ENCODE peak calls at places on chromosome 16, in eight cellular contexts. R is AG09309, J is cardiac fibroblast, A is neural progenitor cell, X is lower leg skin, H is RWPE1, B is astrocyte of the spinal cord, Q is left ventricle myocardium inferior. O is an unnamed sample.

GRCh38 chr16:2686912-2687507 is 4.7 kb downstream of the KCTD5 start:
- DNase-seq in Q (no peak), R (no peak), J (no peak), B (no peak), H (no peak), X (no peak), A (no peak), O (peak)

GRCh38 chr16:88365244-88365865 is 17.4 kb upstream of the ZNF469 start:
- DNase-seq in A (no peak), J (no peak), B (no peak), H (no peak), Q (peak), R (no peak), X (no peak), O (no peak)

GRCh38 chr16:85927938-85928337 is 29.0 kb downstream of the IRF8 start:
- DNase-seq in R (no peak), X (no peak), H (no peak), B (no peak), A (no peak), J (no peak), Q (no peak), O (no peak)

GRCh38 chr16:87552772-87553171 is 49.5 kb upstream of the JPH3 start:
- DNase-seq in J (no peak), Q (no peak), B (no peak), A (no peak), X (no peak), R (no peak), H (peak), O (no peak)

GRCh38 chr16:72787519-72788268 is 260.2 kb downstream of the ZFHX3 start:
- DNase-seq in A (peak), J (peak), B (peak), H (peak), X (peak), R (peak), Q (peak), O (peak)

GRCh38 chr16:20673882-20674683 is 23.4 kb downstream of the ACSM1 start:
- DNase-seq in Q (no peak), H (no peak), J (no peak), X (no peak), R (no peak), B (no peak), A (no peak), O (no peak)

GRCh38 chr16:85615014-85615851 is 2.1 kb downstream of the GSE1 start:
- DNase-seq in H (peak), J (no peak), X (peak), B (no peak), Q (peak), A (peak), R (no peak), O (no peak)

GRCh38 chr16:56493815-56494214 is 26.0 kb downstream of the BBS2 start:
- DNase-seq in R (no peak), H (no peak), B (no peak), X (no peak), A (no peak), Q (no peak), J (no peak), O (no peak)

GRCh38 chr16:74279805-74280204 is 16.8 kb upstream of the PSMD7 start:
- DNase-seq in B (no peak), X (no peak), J (no peak), Q (no peak), A (no peak), R (no peak), H (no peak), O (no peak)

GRCh38 chr16:11164482-11165270 is 91.3 kb downstream of the SOCS1 start:
- DNase-seq in B (no peak), X (no peak), Q (no peak), J (no peak), A (peak), H (no peak), R (no peak), O (no peak)

GRCh38 chr16:86578056-86578455 is 293 bp upstream of the FOXL1 start:
- DNase-seq in H (no peak), R (no peak), A (no peak), Q (no peak), X (no peak), B (peak), J (no peak), O (no peak)

GRCh38 chr16:53817812-53818211 is 113.9 kb downstream of the FTO start:
- DNase-seq in A (no peak), Q (no peak), R (no peak), J (peak), B (peak), H (no peak), X (no peak), O (no peak)

GRCh38 chr16:79415983-79416641 is 184.4 kb downstream of the MAF start:
- DNase-seq in J (no peak), Q (no peak), H (no peak), A (no peak), R (no peak), X (no peak), B (no peak), O (no peak)

GRCh38 chr16:83652898-83653297 is 154.9 kb upstream of the HSBP1 start:
- DNase-seq in H (no peak), Q (no peak), J (peak), R (no peak), X (no peak), A (no peak), B (no peak), O (no peak)

DNA sequence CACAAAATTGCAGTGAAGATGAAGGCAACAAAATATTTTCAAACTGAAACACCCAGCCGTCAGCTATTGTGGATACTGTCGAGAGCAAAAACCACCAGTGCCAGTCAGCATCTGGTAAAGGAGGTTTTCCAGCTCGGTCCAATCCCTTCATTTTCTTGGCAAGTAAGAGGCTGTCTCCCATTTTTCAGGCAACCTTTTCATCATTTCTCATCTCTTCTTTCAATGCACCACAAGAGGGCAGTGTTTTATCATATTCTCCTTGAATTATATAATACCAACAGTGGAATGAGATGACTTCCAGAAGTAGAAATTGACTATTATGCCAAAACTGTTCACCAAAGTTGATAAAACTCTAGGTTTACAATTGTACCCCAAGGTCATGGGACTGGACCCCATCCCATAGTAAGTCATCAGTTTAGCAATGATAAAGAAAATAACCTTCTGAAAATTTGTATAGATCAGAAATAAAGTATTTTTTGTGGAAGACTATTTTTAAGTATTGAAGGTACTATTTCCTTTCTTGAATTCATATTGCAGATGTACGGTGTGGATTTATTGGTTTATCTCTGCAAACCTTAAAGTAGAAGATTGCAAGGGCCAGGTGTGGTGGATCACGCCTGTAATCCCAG is 16.8 kb downstream of the NQO1 start:
- DNase-seq in H (peak), J (peak), B (peak), X (peak), Q (no peak), R (no peak), A (peak), O (peak)
- TF ChIP-seq CTCF in H (peak), J (peak), B (peak), X (no peak), Q (peak), R (peak), A (peak), O (peak)

GRCh38 chr16:897200-897543 is 73.6 kb downstream of the LMF1 start:
- DNase-seq in X (no peak), R (no peak), J (no peak), A (no peak), Q (no peak), H (no peak), B (no peak), O (no peak)
- TF ChIP-seq CTCF in X (no peak), R (no peak), J (no peak), A (peak), Q (no peak), H (no peak), B (no peak), O (no peak)

GRCh38 chr16:50625374-50625773 is 55.7 kb downstream of the SNX20 start:
- DNase-seq in Q (no peak), B (no peak), J (no peak), A (no peak), R (no peak), X (no peak), H (no peak), O (no peak)

GRCh38 chr16:50628156-50628802 is 52.8 kb downstream of the SNX20 start:
- DNase-seq in A (no peak), X (no peak), B (no peak), R (no peak), Q (no peak), J (no peak), H (no peak), O (no peak)

GRCh38 chr16:50626868-50627267 is 54.2 kb downstream of the SNX20 start:
- DNase-seq in Q (no peak), H (no peak), X (no peak), R (no peak), J (no peak), B (no peak), A (no peak), O (no peak)

GRCh38 chr16:50629334-50629733 is 51.8 kb downstream of the SNX20 start:
- DNase-seq in H (no peak), J (no peak), B (no peak), X (no peak), R (no peak), Q (no peak), A (no peak), O (no peak)

GRCh38 chr16:50627419-50627818 is 53.7 kb downstream of the SNX20 start:
- DNase-seq in Q (peak), H (no peak), R (no peak), J (peak), X (no peak), B (no peak), A (peak), O (peak)
- TF ChIP-seq CTCF in Q (peak), H (no peak), R (peak), J (peak), X (no peak), B (peak), A (peak), O (peak)

DNA sequence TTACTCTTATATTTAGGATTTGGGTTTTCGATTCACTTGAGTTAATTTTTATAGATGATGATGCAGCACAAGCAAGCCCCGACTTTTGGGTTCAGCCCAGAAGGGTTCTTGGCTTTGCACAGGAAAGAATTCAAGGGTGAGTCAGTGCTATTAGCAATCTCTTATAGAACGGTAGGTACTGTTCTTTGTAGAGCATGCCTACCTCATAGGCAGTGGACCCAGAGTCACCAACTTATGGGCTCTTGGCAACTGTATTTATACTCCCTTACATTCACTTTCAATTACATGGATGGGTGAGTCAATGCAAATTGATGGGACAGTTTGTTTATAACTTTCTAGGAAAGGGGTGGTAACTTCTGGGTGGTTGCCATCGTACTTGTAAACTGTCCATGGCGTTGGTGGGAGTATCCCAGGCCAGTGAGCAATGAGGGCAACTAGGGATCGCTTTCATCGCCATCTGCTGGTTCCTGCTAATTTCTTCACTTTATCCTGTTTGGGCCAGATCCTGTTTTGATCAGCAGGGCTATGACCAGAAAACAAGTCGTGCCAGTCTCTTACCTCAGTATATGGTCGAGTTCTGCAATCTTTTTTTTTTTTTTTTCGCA is 362.6 kb downstream of the CNTNAP4 start:
- DNase-seq in Q (no peak), B (peak), R (no peak), A (peak), X (no peak), H (peak), J (peak), O (no peak)
- TF ChIP-seq CTCF in Q (no peak), B (peak), R (no peak), A (peak), X (no peak), H (no peak), J (no peak), O (no peak)

DNA sequence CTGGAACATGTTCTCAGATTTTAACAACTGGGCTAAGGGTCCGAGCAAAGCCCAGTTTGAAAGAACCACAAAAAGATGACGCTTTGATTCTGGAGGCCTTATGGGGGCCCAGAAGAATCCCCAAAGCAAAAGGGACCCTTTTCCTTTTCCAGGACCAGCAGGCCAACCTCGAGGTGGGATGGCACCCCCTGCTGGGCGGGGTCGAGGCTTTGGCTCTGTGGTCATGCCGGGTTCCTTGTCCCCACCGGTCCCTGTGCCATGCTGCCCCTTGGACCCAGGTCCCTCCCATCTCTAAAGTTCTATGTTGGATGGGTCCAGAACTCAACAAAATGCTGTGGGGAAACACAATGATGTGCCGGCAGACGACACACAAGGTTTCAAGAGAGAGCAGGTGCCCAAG is 30.9 kb downstream of the TMEM204 start:
- DNase-seq in X (no peak), J (no peak), A (no peak), R (no peak), Q (no peak), H (no peak), B (no peak), O (no peak)
- TF ChIP-seq CTCF in X (no peak), J (peak), A (no peak), R (peak), Q (peak), H (no peak), B (peak), O (peak)

GRCh38 chr16:29649560-29650494 is 13.2 kb upstream of the SPN start:
- DNase-seq in H (no peak), A (no peak), R (no peak), Q (no peak), J (no peak), X (no peak), B (no peak), O (no peak)

GRCh38 chr16:29644973-29645698 is 17.9 kb upstream of the SPN start:
- DNase-seq in X (no peak), R (no peak), Q (no peak), A (no peak), J (no peak), B (no peak), H (no peak), O (peak)

GRCh38 chr16:29644338-29644857 is 18.6 kb upstream of the SPN start:
- DNase-seq in Q (no peak), A (no peak), H (no peak), R (no peak), J (no peak), X (no peak), B (no peak), O (peak)

GRCh38 chr16:29645699-29646187 is 17.3 kb upstream of the SPN start:
- DNase-seq in B (peak), A (no peak), J (peak), R (no peak), Q (no peak), X (no peak), H (no peak), O (peak)

DNA sequence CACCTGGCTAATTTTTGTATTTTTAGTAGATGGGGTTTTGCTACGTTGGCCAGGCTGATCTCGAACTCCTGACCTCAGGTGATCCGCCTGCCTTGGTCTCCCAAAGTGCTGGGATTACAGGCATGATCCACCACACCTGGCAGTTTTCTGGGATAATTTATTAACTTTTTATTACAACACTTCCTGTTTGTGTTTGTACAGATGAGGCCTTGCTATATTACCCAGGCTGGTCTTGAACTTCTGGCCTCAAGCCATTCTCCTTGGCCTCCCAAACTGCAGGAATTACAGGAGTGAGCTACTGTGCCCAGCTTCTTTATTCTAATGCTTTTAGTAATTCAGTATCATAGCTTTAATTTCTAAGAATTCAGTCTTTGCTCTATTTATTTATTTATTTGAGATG is 16.1 kb upstream of the SPN start:
- DNase-seq in X (no peak), A (no peak), B (no peak), R (no peak), J (no peak), Q (no peak), H (no peak), O (no peak)
- TF ChIP-seq CTCF in X (no peak), A (no peak), B (no peak), R (no peak), J (no peak), Q (no peak), H (no peak), O (no peak)

DNA sequence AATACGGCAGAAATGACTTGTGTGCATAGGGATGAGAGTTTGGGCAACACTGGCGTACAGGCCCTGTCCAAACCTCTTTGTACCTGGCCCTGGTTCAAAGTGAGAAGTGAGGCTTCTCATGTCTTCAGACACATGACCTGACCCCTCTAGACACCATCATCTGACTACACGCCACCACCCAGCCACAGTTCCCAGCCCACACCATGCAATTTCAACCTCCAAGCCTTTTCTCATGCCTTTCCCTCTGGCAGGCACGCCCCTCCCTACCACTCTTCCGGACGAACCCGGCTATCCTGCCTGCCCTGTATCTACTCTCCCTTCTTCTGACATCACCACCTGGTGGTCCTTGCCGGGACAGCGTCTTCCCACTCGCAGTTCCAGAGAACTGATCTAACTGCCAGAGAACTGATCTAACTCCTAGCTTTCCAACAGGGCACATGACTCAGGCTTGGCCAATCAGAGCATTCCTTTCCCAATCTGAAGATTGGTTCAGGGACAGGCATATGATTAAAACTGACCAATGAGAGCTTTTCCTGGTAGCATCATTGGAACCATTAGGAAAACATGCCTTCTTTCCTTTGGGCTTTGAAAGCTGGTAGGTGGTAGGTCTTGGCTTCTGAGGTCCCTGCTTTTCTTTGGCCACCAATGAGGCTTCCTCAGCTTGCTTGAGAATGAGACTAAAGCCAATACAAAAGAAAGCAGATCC is 27.0 kb upstream of the IL21R start:
- DNase-seq in B (peak), R (no peak), A (peak), X (peak), Q (peak), J (peak), H (peak), O (peak)
- TF ChIP-seq CTCF in B (peak), R (peak), A (peak), X (no peak), Q (peak), J (peak), H (no peak), O (peak)

DNA sequence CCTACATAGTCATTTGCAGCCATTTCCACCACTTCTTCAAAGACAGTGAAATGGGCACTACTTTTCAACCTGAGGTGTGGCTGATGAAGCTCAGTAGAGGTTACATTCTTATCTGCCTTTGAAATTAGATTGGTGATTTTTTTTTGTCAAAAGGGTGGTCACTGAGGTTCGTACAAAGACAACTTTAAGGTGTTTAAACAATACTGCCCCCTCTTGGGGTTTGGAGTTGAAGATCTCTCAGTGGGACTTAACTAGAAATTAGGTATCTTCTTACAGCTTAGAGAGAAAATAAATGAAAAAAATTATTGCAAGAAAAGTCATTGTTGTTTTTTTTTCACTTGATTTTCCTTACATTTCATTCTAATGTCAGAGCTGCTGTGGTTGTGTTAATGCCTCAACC is 713.2 kb downstream of the CDH11 start:
- DNase-seq in X (no peak), Q (no peak), B (no peak), H (no peak), R (no peak), J (no peak), A (no peak), O (no peak)
- TF ChIP-seq CTCF in X (no peak), Q (no peak), B (no peak), H (no peak), R (no peak), J (no peak), A (peak), O (no peak)

DNA sequence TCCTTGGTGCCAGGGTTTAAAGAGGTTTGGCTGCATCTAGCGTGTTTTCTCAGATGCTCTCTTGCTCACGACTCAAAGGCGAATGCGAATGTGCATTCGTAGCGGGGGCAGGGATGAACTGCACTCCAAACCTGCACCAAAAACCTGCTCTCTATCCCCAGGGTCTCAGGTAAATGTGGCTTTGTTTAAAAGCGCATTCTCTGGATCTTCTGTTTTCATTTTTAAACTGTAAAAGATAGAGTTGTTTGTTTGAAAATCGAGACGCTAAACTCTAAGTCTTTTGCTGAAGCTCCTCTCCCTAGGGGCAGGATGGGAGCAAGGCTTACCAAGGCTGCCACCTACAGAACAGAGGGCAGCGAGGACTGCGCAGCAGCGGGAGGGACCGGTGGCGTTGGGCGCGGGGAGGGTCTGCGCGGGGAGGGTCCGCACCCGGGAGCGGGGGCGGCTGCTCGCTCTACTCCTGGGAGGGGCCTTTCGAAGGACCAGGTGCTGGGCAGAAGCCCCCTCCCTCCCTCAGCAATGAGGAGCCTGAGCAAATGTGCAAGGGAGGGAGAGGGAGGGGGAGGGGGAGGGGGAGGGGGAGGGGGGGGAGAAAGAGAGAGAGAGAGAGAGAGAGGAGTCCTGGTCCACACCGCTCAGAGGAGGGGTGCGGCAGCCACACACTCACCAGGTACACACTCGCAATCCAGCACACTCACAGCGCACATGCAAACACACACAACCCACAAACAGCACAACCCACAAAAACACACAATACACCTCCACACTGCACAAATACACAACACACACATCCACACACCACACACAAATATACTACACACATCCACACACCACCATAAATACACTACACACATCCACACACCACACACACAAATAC is 142.8 kb downstream of the GRIN2A start:
- DNase-seq in H (no peak), R (no peak), A (peak), Q (no peak), J (no peak), X (no peak), B (peak), O (peak)
- TF ChIP-seq CTCF in H (no peak), R (no peak), A (peak), Q (peak), J (no peak), X (no peak), B (no peak), O (no peak)

O was measured in GM10248.